ENCODE peak calls at places on chromosomes 13 and 19, in eight cellular contexts. N is GM23338; K is CD8-positive, alpha-beta T cell; C is fibroblast of lung; E is heart right ventricle; Y is mucosa of descending colon; O is uterus; W is left lung. X is an unnamed sample. For H3K4me1, the result is how much of the 10 kb centered on the place peaks cover.

GRCh38 chr13:46010148-46010547 is 42.4 kb downstream of the ZC3H13 start:
- DNase-seq in N (peak), K (no peak), C (peak), E (no peak), Y (no peak), O (no peak), W (no peak), X (peak)

GRCh38 chr19:35360880-35361420 is 2.7 kb downstream of the FFAR3 start:
- DNase-seq in N (no peak), K (no peak), C (no peak), E (no peak), Y (no peak), O (no peak), W (no peak), X (no peak)

GRCh38 chr19:9645466-9645865 is 24.4 kb upstream of the ZNF561 start:
- DNase-seq in N (no peak), K (no peak), C (no peak), E (no peak), Y (no peak), O (no peak), W (no peak), X (no peak)

GRCh38 chr19:3761382-3762129 is at the start of gene APBA3:
- DNase-seq in N (peak), K (peak), C (peak), E (peak), Y (peak), O (peak), W (peak), X (peak)

GRCh38 chr19:30664358-30665058 is 292.3 kb downstream of the ZNF536 start:
- DNase-seq in N (peak), K (no peak), C (peak), E (peak), Y (no peak), O (no peak), W (no peak), X (no peak)

GRCh38 chr19:48780684-48781391 is 25.5 kb downstream of the FGF21 start:
- DNase-seq in N (no peak), K (no peak), C (peak), E (no peak), Y (no peak), O (peak), W (no peak), X (peak)

GRCh38 chr13:50129065-50129922 is 114.0 kb downstream of the KCNRG start:
- DNase-seq in N (peak), K (no peak), C (no peak), E (no peak), Y (peak), O (no peak), W (peak), X (no peak)

GRCh38 chr19:39637891-39638290 is 17.8 kb upstream of the LGALS16 start:
- DNase-seq in N (no peak), K (no peak), C (no peak), E (no peak), Y (no peak), O (no peak), W (no peak), X (no peak)

GRCh38 chr13:110910013-110910890 is 4.6 kb downstream of the ANKRD10 start:
- DNase-seq in N (no peak), K (no peak), C (no peak), E (no peak), Y (no peak), O (no peak), W (no peak), X (no peak)

GRCh38 chr19:49678970-49679831 is 2.1 kb downstream of the PRMT1 start:
- DNase-seq in N (no peak), K (no peak), C (no peak), E (no peak), Y (no peak), O (no peak), W (no peak), X (no peak)

GRCh38 chr19:7355151-7355845 is 6.6 kb downstream of the ARHGEF18 start:
- DNase-seq in N (no peak), K (no peak), C (peak), E (no peak), Y (peak), O (peak), W (no peak), X (no peak)

GRCh38 chr19:55146078-55146647 is 2.8 kb downstream of the TNNT1 start:
- DNase-seq in N (peak), K (peak), C (no peak), E (no peak), Y (no peak), O (no peak), W (no peak), X (peak)

GRCh38 chr13:30303269-30303668 is 4.1 kb downstream of the KATNAL1 start:
- DNase-seq in N (no peak), K (no peak), C (no peak), E (no peak), Y (no peak), O (no peak), W (no peak), X (no peak)

GRCh38 chr13:102141625-102142472 is 260.0 kb downstream of the FGF14 start:
- DNase-seq in N (peak), K (no peak), C (peak), E (no peak), Y (no peak), O (no peak), W (no peak), X (peak)

GRCh38 chr19:46391296-46392251 is 21.8 kb downstream of the CCDC8 start:
- DNase-seq in N (no peak), K (no peak), C (no peak), E (no peak), Y (peak), O (no peak), W (peak), X (no peak)

GRCh38 chr13:34913040-34913439 is 29.0 kb upstream of the NBEA start:
- DNase-seq in N (peak), K (no peak), C (peak), E (no peak), Y (no peak), O (no peak), W (no peak), X (peak)

DNA sequence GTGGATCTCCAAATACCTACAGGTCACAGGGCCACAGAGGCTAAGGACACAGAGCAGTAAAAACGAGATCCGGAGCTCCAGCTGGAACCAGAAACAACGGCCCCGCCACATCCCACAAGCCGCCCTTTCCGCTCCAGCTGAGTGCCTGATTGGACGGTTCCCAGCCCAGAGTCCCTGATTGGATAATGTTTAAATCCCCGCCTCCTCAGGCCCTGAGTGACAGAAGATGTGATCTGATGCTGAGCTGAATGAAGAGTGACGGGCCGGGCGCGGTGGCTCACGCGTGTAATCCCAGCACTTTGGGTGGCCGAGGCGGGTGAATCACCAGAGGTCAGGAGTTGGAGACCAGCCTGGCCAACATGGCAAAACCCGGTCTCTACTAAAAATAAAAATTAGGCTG is at the start of gene ZNF99:
- DNase-seq in N (no peak), K (no peak), C (no peak), E (peak), Y (no peak), O (peak), W (no peak), X (no peak)
- H3K4me3 ChIP-seq in N (no peak), K (no peak), C (no peak), E (peak), Y (no peak), O (peak), W (peak), X (no peak)

GRCh38 chr13:60351326-60351725 is 45.7 kb upstream of the TDRD3 start:
- DNase-seq in N (no peak), K (no peak), C (peak), E (no peak), Y (no peak), O (no peak), W (no peak), X (no peak)
- TF ChIP-seq CTCF in N (no peak), K (no peak), C (no peak), E (no peak), Y (no peak), O (no peak), W (no peak), X (no peak)

GRCh38 chr19:40927567-40927966 is 45.5 kb upstream of the CYP2A7 start:
- DNase-seq in N (no peak), K (no peak), C (no peak), E (no peak), Y (no peak), O (no peak), W (no peak), X (no peak)

GRCh38 chr19:40932008-40932959 is 50.3 kb upstream of the CYP2A7 start:
- DNase-seq in N (no peak), K (no peak), C (no peak), E (no peak), Y (no peak), O (no peak), W (no peak), X (no peak)

GRCh38 chr19:40923934-40924391 is 41.9 kb upstream of the CYP2A7 start:
- DNase-seq in N (no peak), K (no peak), C (no peak), E (no peak), Y (peak), O (no peak), W (peak), X (no peak)

GRCh38 chr19:40933025-40933424 is 51.0 kb upstream of the CYP2A7 start:
- DNase-seq in N (peak), K (no peak), C (no peak), E (no peak), Y (no peak), O (no peak), W (no peak), X (no peak)

GRCh38 chr19:40928859-40929258 is 46.8 kb upstream of the CYP2A7 start:
- DNase-seq in N (no peak), K (no peak), C (no peak), E (no peak), Y (no peak), O (no peak), W (no peak), X (peak)
- H3K4me1 ChIP-seq in N (under half), K (under half), C (under half), E (under half), Y (under half), O (under half), W (under half), X (under half)

GRCh38 chr13:98761126-98761978 is 8.9 kb upstream of the SLC15A1 start:
- DNase-seq in N (no peak), K (no peak), C (peak), E (no peak), Y (no peak), O (no peak), W (no peak), X (peak)

GRCh38 chr13:98766716-98767115 is 14.2 kb upstream of the SLC15A1 start:
- DNase-seq in N (no peak), K (no peak), C (no peak), E (no peak), Y (no peak), O (no peak), W (no peak), X (no peak)

GRCh38 chr13:98766120-98766519 is 13.6 kb upstream of the SLC15A1 start:
- DNase-seq in N (no peak), K (no peak), C (no peak), E (no peak), Y (no peak), O (no peak), W (no peak), X (no peak)

GRCh38 chr13:98761979-98762616 is 9.6 kb upstream of the SLC15A1 start:
- DNase-seq in N (no peak), K (no peak), C (no peak), E (no peak), Y (no peak), O (no peak), W (no peak), X (no peak)
- H3K4me3 ChIP-seq in N (no peak), K (no peak), C (peak), E (no peak), Y (no peak), O (peak), W (peak), X (no peak)

GRCh38 chr13:32115069-32115468 is 83.5 kb downstream of the FRY start:
- DNase-seq in N (no peak), K (no peak), C (no peak), E (no peak), Y (no peak), O (no peak), W (no peak), X (no peak)
- TF ChIP-seq CTCF in N (no peak), K (no peak), C (no peak), E (no peak), Y (no peak), O (no peak), W (no peak), X (no peak)

DNA sequence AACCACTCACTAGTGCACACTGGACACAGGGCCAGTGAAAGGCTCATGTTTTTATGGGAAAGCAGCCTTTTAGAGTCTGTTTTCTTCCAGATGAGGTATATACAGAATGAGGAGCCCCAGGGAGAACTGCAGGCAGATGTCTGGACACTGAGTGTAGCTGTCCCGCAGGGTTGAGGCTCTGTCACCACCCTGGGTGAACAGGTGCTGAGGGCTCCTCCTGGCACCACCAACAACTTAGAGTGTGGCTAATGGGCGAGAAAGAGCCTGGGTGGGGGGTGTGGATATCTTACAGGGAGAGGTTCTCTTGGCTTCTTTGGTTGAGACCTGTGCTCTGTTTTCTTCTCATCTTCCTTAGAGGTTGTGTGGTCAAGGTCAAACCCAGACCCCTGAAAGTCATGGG is 202.1 kb upstream of the GPR12 start:
- DNase-seq in N (no peak), K (no peak), C (no peak), E (no peak), Y (peak), O (no peak), W (no peak), X (no peak)
- H3K4me1 ChIP-seq in N (under half), K (under half), C (under half), E (under half), Y (half or more), O (under half), W (under half), X (half or more)

GRCh38 chr19:23415034-23415433 is 19.8 kb upstream of the ZNF91 start:
- DNase-seq in N (peak), K (no peak), C (no peak), E (no peak), Y (peak), O (no peak), W (no peak), X (no peak)
- H3K4me3 ChIP-seq in N (peak), K (peak), C (peak), E (peak), Y (peak), O (no peak), W (peak), X (no peak)

GRCh38 chr13:114025432-114026127 is 51.7 kb upstream of the C13orf46 start:
- DNase-seq in N (no peak), K (no peak), C (peak), E (peak), Y (no peak), O (peak), W (peak), X (no peak)
- TF ChIP-seq CTCF in N (no peak), K (no peak), C (peak), E (no peak), Y (no peak), O (peak), W (no peak), X (no peak)

DNA sequence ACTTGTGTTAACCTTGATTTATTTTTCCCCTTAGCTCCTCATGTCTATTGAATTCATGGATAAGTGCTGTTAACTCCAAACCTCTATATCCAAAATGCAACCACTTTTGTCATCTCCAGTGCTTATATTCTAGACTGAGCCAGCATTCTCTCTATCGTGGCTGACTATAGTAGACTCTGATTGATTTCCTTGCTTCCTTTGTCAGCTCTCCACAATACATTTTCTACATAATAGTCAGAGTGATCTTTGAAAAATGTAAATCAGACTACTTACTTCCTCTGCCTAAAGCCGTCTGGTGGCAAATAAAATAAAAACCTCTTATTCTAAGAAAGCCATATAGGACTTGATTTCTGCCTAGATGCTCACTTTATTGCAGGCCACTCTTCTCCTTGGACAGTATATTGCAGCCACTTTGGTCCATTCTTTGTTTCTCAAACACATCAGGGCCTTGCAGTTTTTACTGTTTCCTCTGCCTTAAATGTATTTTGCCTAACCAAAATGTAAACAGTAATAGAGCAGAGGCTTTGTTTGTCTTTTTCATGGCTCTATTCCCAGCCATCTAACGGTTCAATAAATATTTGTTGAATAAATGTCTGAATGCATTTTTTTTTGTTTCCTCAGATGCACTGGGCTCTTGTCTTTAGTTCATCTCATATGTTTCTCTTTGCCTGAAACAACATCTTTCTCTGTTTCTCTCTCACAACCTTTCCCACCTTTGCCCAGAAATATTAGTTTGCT is 243.6 kb upstream of the CSNK1A1L start:
- DNase-seq in N (no peak), K (no peak), C (peak), E (no peak), Y (no peak), O (no peak), W (no peak), X (no peak)
- H3K4me1 ChIP-seq in N (under half), K (under half), C (under half), E (under half), Y (under half), O (under half), W (under half), X (under half)

DNA sequence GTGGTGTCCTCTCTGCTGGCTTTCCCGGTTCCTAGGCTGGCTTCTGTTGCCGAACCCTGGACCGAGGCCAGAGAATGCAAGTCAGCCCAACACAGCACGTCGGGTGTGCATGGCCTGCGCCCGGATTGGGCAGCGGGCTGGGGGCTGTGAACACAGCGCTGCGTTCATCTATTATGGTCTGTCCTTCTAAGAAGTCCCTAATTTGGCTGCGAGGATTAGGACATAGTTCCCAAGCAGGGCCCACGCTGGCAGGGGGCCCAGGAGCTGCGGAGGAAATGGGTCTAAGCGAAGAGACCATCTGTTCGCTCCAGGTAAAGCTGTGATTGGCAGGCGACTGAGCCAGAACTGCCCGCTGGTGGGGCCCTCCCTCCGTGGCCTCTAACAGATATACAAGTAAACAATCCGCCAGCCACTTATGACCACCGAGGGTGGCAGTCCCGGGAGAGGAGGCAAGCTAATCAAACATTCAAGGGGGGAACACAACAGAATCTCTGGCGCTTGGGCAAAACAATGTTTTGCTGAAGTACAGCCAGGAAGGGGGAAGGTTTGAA is 6.0 kb downstream of the SYCE2 start:
- DNase-seq in N (peak), K (no peak), C (peak), E (peak), Y (peak), O (peak), W (peak), X (no peak)
- H3K4me3 ChIP-seq in N (peak), K (no peak), C (no peak), E (no peak), Y (no peak), O (peak), W (peak), X (no peak)

X was measured in Caco-2.